ENCODE peak calls at places on chromosomes 2 and 18, in nine cellular contexts. D is IMR-90, A is BE2C, R is left ventricle myocardium inferior, T is kidney epithelial cell, U is fibroblast of lung, P is endodermal cell, B is cardiac muscle cell, Q is lower lobe of right lung. M is an unnamed sample.

GRCh38 chr2:204306667-204307066 is 238.6 kb upstream of the PARD3B start:
- DNase-seq in A (no peak), R (no peak), U (no peak), P (no peak), T (no peak), Q (no peak), D (no peak), B (no peak), M (no peak)

GRCh38 chr2:6959751-6960150 is 42.5 kb downstream of the RNF144A start:
- DNase-seq in Q (no peak), T (no peak), R (no peak), P (no peak), A (no peak), U (no peak), B (no peak), D (no peak), M (peak)

GRCh38 chr18:58484989-58485962 is 143.6 kb downstream of the ALPK2 start:
- DNase-seq in U (no peak), B (peak), R (no peak), T (no peak), D (no peak), A (no peak), Q (no peak), P (peak), M (no peak)

GRCh38 chr18:58105206-58105907 is 61.3 kb downstream of the NEDD4L start:
- DNase-seq in A (peak), R (no peak), B (no peak), T (no peak), D (peak), Q (no peak), U (peak), P (peak), M (no peak)

GRCh38 chr2:133819906-133820305 is 251.6 kb upstream of the NCKAP5 start:
- DNase-seq in B (no peak), P (no peak), T (no peak), R (no peak), Q (no peak), A (no peak), U (peak), D (no peak), M (no peak)

GRCh38 chr2:60560734-60561649 is 7.5 kb upstream of the BCL11A start:
- DNase-seq in P (no peak), B (peak), U (peak), T (no peak), A (no peak), D (no peak), Q (no peak), R (no peak), M (no peak)

GRCh38 chr2:217993817-217994459 is 8.9 kb downstream of the TNS1 start:
- DNase-seq in A (peak), U (peak), T (no peak), B (peak), P (peak), R (peak), Q (peak), D (peak), M (no peak)

GRCh38 chr2:26018184-26018716 is 15.6 kb upstream of the RAB10 start:
- DNase-seq in Q (peak), D (peak), T (peak), P (peak), U (peak), B (peak), R (peak), A (peak), M (peak)

GRCh38 chr2:191298306-191298705 is 53.1 kb downstream of the MYO1B start:
- DNase-seq in A (no peak), P (no peak), Q (no peak), B (no peak), T (no peak), U (peak), R (no peak), D (peak), M (no peak)

GRCh38 chr2:197358927-197359326 is 48.3 kb upstream of the ANKRD44 start:
- DNase-seq in P (no peak), U (peak), B (no peak), D (peak), T (no peak), A (no peak), R (no peak), Q (no peak), M (no peak)

GRCh38 chr2:36965751-36966369 is 476 bp downstream of the STRN start:
- DNase-seq in Q (peak), P (peak), B (peak), R (peak), A (peak), U (no peak), T (no peak), D (no peak), M (no peak)

GRCh38 chr2:118842687-118843491 is 4.6 kb downstream of the EN1 start:
- DNase-seq in A (no peak), D (no peak), P (peak), T (no peak), R (no peak), U (no peak), B (no peak), Q (no peak), M (peak)

GRCh38 chr2:190996338-190996946 is 17.5 kb downstream of the STAT1 start:
- DNase-seq in T (no peak), A (peak), U (peak), D (peak), R (peak), B (peak), P (peak), Q (peak), M (no peak)

GRCh38 chr2:196376984-196377877 is 205.9 kb upstream of the STK17B start:
- DNase-seq in Q (no peak), P (no peak), A (no peak), U (peak), D (peak), B (no peak), R (no peak), T (no peak), M (no peak)

GRCh38 chr2:232076736-232077135 is 115.2 kb downstream of the DIS3L2 start:
- DNase-seq in U (peak), T (no peak), A (no peak), B (no peak), Q (no peak), R (no peak), D (peak), P (no peak), M (no peak)

GRCh38 chr2:172693529-172694185 is 42.0 kb upstream of the RAPGEF4 start:
- DNase-seq in Q (no peak), U (no peak), T (no peak), D (no peak), P (no peak), A (no peak), B (no peak), R (no peak), M (no peak)

GRCh38 chr2:240931319-240931949 is 25.3 kb downstream of the CROCC2 start:
- DNase-seq in Q (no peak), A (no peak), T (no peak), U (no peak), D (no peak), R (no peak), P (peak), B (no peak), M (peak)

GRCh38 chr2:199433204-199433832 is 24.4 kb downstream of the SATB2 start:
- DNase-seq in U (no peak), B (no peak), R (no peak), T (no peak), A (no peak), Q (no peak), D (no peak), P (peak), M (no peak)
- TF ChIP-seq CTCF in U (no peak), B (no peak), R (no peak), T (no peak), A (peak), Q (no peak), D (no peak), P (peak), M (no peak)

DNA sequence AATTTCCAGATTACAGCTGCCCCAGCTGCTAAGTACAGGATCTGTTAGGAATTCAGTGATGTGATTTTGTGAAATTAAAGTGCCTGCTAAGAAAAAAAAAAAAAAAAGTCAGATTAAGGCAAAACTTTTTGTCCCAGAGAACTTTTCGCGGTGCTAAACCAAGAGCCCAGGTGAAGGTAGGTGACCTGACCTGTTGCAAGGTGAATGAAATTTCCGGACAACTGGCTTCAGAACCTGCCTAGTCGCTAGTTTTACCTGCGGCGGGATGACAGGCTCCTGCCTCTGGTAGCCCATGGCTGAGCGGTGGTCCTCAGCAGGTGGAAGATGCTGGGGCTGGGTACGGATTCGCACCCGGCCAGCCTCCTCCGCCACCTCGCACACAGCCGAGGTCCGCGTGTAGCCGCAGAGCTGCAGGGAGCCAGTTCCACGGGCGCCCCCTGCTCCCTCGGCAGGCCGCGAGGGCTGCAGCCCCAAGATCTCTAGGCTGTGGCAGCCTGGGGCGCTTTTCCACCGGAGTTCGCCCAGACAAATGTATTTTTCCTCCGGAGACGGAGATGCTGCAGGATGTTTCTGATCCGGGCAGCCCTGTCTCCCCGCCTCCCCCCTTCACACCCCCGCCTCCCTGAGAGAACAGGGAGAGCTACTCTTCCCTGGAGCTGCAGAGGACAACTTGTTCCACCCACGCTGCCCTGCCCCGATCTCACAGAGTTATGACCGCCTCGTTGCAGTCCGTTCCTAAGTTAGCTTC is at the start of gene SLC38A11:
- DNase-seq in D (no peak), U (peak), Q (no peak), B (no peak), A (peak), R (peak), P (peak), T (no peak), M (no peak)
- TF ChIP-seq CTCF in D (peak), U (peak), Q (no peak), B (no peak), A (peak), R (peak), P (peak), T (peak), M (no peak)

GRCh38 chr2:123359636-123360035 is 665.5 kb upstream of the CNTNAP5 start:
- DNase-seq in P (no peak), R (no peak), B (no peak), Q (no peak), T (no peak), D (no peak), U (no peak), A (no peak), M (no peak)
- TF ChIP-seq CTCF in P (no peak), R (no peak), B (no peak), Q (no peak), T (no peak), D (no peak), U (no peak), A (no peak), M (no peak)

GRCh38 chr2:155377178-155377780 is 678.8 kb downstream of the KCNJ3 start:
- DNase-seq in T (no peak), P (no peak), A (no peak), R (no peak), U (peak), B (peak), Q (no peak), D (peak), M (no peak)
- TF ChIP-seq CTCF in T (peak), P (peak), A (peak), R (peak), U (peak), B (peak), Q (peak), D (peak), M (peak)

DNA sequence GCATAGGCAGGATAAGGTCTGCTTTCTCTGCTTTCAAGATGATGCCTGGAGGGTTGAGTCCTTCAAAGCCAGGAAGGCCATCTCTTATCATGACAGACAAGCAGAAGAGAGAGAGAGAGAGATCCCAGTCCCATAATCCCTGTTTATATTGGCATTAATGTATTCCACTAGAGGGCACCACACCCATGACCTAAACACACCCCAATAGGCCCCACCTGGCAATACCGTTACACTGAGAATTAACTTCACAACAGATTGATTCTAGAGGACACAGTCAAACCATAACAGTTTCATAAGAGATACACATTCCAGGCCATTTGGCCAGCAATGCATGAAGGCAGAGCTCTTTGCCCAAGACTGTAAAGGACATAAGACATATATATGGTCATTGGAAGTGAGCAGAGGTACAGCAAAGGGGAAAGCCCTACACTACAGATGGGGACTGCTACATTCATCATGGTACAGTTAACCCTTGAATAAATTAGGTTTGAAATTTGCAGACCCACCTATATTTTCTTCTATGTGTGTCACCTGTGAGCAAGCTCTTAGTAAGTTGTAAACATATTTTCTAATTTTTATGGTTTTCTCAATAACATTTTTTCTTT is 1516.1 kb downstream of the RPIA start:
- DNase-seq in R (no peak), T (no peak), Q (no peak), U (no peak), P (no peak), A (no peak), B (peak), D (no peak), M (no peak)
- TF ChIP-seq CTCF in R (peak), T (peak), Q (peak), U (no peak), P (peak), A (peak), B (peak), D (no peak), M (no peak)

GRCh38 chr2:120949027-120949956 is 213.6 kb downstream of the GLI2 start:
- DNase-seq in T (no peak), R (no peak), B (peak), A (peak), Q (no peak), P (peak), U (no peak), D (no peak), M (no peak)
- TF ChIP-seq CTCF in T (peak), R (peak), B (peak), A (peak), Q (no peak), P (peak), U (peak), D (peak), M (peak)

GRCh38 chr18:74264303-74265020 is 27.3 kb downstream of the CYB5A start:
- DNase-seq in P (no peak), Q (no peak), U (no peak), R (no peak), D (no peak), B (peak), A (no peak), T (no peak), M (no peak)
- TF ChIP-seq CTCF in P (no peak), Q (no peak), U (no peak), R (no peak), D (no peak), B (no peak), A (no peak), T (no peak), M (no peak)

DNA sequence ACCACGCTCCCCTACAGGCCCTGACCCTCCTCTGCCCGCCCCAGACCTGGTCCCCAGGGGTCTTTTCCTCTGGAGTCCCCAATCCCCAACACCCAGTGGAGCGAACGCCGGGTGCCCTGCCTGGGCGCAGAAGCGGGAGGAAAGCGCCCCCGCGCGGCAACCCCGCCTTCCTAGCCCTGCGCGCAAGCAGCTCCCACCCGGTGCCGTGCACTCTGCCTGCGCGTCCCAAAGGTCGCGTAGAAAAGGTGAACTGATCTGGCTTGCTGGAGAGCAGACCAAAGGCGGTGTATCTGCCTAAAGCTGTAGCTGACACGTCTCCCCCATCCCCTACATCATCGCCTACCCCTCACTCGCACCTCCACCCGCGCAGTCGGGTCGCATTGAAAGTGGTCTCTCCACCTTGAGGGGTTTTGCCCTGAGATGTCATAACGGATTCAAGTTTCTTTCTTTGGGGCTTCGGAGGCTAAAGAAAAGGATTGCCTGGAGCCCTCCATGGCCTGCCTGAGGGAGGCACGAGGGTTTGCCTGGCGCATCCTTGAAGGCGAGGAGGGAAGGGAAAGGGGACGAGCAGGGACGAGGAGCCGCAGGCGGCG is 5.7 kb downstream of the GAD1 start:
- DNase-seq in R (no peak), Q (no peak), B (no peak), T (no peak), U (no peak), D (no peak), A (no peak), P (peak), M (no peak)
- TF ChIP-seq CTCF in R (peak), Q (peak), B (peak), T (peak), U (peak), D (no peak), A (peak), P (peak), M (peak)

M was measured in osteocyte.